ENCODE peak calls at places on chromosomes 13 and 19, in seven cellular contexts. A is thoracic aorta; Q is mesendoderm; H is fibroblast of lung; F is right cardiac atrium; Z is hepatocyte; D is effector memory CD4-positive, alpha-beta T cell. M is an unnamed sample.

GRCh38 chr19:798415-799075 is 1.3 kb downstream of the PTBP1 start:
- DNase-seq in A (no peak), Q (no peak), H (no peak), F (peak), Z (peak), D (no peak), M (no peak)

GRCh38 chr19:51015691-51016267 is 3.7 kb downstream of the KLK10 start:
- DNase-seq in A (no peak), Q (no peak), H (no peak), F (no peak), Z (no peak), D (no peak), M (no peak)

GRCh38 chr13:65347420-65348030 is 1882.6 kb downstream of the PCDH9 start:
- DNase-seq in A (no peak), Q (no peak), H (no peak), F (no peak), Z (no peak), D (no peak), M (no peak)

GRCh38 chr13:104586010-104586746 is 1520.0 kb upstream of the SLC10A2 start:
- DNase-seq in A (no peak), Q (no peak), H (peak), F (no peak), Z (peak), D (no peak), M (no peak)

GRCh38 chr13:42959615-42960014 is 32.4 kb downstream of the EPSTI1 start:
- DNase-seq in A (no peak), Q (no peak), H (no peak), F (no peak), Z (no peak), D (no peak), M (no peak)

GRCh38 chr19:35228177-35228930 is at the start of gene FAM187B:
- DNase-seq in A (no peak), Q (no peak), H (no peak), F (no peak), Z (no peak), D (no peak), M (no peak)

GRCh38 chr19:16587031-16588023 is 15.1 kb upstream of the SLC35E1 start:
- DNase-seq in A (no peak), Q (peak), H (peak), F (no peak), Z (no peak), D (peak), M (peak)

GRCh38 chr13:112918746-112919145 is 50.3 kb upstream of the MCF2L start:
- DNase-seq in A (no peak), Q (no peak), H (no peak), F (no peak), Z (no peak), D (no peak), M (no peak)

GRCh38 chr13:66234159-66234558 is 996.0 kb downstream of the PCDH9 start:
- DNase-seq in A (no peak), Q (no peak), H (no peak), F (no peak), Z (no peak), D (no peak), M (no peak)

GRCh38 chr19:46745521-46746280 is at the start of gene FKRP:
- DNase-seq in A (no peak), Q (no peak), H (no peak), F (no peak), Z (peak), D (no peak), M (no peak)

GRCh38 chr19:39385629-39386411 is 5.1 kb downstream of the PAF1 start:
- DNase-seq in A (no peak), Q (peak), H (no peak), F (no peak), Z (no peak), D (no peak), M (no peak)

GRCh38 chr19:28516415-28516872 is 696.5 kb downstream of the UQCRFS1 start:
- DNase-seq in A (no peak), Q (no peak), H (no peak), F (no peak), Z (no peak), D (no peak), M (no peak)

GRCh38 chr19:50870417-50871089 is 2.7 kb upstream of the KLK2 start:
- DNase-seq in A (no peak), Q (no peak), H (no peak), F (no peak), Z (no peak), D (no peak), M (no peak)

GRCh38 chr19:13978306-13978705 is 26.0 kb downstream of the DCAF15 start:
- DNase-seq in A (peak), Q (peak), H (no peak), F (peak), Z (peak), D (no peak), M (no peak)

DNA sequence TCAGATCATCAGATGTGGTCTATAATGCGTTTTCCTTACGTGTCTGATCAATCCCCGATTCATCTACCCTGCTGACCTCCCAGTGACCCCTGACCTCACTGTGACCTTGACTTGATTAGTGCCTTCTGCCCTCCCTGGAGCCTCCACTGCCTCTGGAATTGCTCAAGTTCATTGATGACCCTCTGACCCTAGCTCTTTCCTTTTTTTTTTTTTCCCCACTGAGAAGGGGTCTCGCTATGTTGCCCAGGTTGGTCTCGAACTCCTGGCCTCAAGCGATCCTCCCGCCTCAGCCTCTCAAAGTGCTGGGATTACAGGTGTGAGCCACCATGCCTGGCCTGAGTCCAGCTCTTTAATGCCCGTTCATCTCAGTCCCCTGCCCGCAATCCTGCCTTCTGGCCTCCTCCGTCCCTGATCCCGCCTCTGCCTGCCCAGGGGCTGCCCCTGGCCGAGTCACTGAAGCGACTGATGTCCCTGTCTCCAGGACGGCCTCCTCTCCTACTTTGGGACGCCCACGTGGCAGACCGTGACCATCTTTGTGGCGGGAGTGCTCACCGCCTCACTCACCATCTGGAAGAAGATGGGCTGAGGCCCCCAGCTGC is 4.0 kb upstream of the FTL start:
- DNase-seq in A (no peak), Q (no peak), H (no peak), F (no peak), Z (no peak), D (no peak), M (no peak)
- H3K4me3 ChIP-seq in A (no peak), Q (no peak), H (no peak), F (no peak), Z (no peak), D (no peak), M (no peak)

DNA sequence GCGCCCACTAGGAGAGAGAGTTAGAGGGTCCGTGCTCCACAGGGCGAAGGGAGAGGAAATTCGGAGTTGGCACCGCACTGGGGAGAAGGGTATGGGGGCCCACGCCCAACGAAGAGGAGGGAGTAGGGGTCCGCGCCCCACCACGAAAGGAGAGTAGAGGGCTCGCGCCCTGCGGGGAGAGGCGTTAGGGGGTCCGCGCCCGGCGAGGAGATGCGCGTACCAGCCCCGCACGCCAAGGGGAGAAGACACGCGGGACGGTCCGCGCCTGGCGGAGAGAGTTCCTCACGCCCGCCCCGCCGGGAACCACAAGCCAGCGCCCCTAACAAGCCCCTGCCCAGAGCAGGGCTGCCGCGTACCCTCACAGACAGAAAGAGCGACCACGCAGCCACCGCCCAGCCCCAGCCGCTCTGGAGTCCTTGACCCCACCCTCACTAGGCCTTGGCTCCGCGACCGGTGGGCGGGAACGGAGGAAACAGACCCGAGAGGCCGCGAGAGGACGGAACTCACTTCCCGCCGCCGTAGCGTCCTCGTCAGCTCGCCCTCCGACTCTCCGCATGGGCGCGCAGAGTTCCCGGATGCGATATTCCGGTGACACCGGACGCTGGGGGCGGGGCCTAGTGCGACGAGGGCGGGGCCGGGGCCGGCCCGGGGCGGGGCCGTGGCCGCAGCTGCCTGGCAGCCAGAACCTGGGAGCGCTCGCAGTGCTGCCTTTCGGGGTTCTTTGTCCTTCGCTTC is 20.0 kb upstream of the ZSCAN18 start:
- DNase-seq in A (no peak), Q (no peak), H (no peak), F (no peak), Z (no peak), D (no peak), M (no peak)
- H3K4me3 ChIP-seq in A (no peak), Q (no peak), H (no peak), F (no peak), Z (no peak), D (no peak), M (no peak)

GRCh38 chr13:29428310-29428991 is 167.0 kb downstream of the SLC7A1 start:
- DNase-seq in A (no peak), Q (peak), H (peak), F (peak), Z (peak), D (no peak), M (no peak)
- H3K4me3 ChIP-seq in A (peak), Q (peak), H (no peak), F (peak), Z (peak), D (no peak), M (no peak)

GRCh38 chr19:42422576-42423461 is 4.4 kb downstream of the LIPE start:
- DNase-seq in A (no peak), Q (peak), H (peak), F (no peak), Z (peak), D (peak), M (peak)

GRCh38 chr19:42424712-42425131 is 2.5 kb downstream of the LIPE start:
- DNase-seq in A (no peak), Q (peak), H (no peak), F (no peak), Z (no peak), D (no peak), M (no peak)

GRCh38 chr19:42423462-42424344 is 3.5 kb downstream of the LIPE start:
- DNase-seq in A (peak), Q (peak), H (peak), F (peak), Z (peak), D (peak), M (peak)

GRCh38 chr19:42422092-42422575 is 5.1 kb downstream of the LIPE start:
- DNase-seq in A (no peak), Q (no peak), H (no peak), F (no peak), Z (no peak), D (no peak), M (no peak)

DNA sequence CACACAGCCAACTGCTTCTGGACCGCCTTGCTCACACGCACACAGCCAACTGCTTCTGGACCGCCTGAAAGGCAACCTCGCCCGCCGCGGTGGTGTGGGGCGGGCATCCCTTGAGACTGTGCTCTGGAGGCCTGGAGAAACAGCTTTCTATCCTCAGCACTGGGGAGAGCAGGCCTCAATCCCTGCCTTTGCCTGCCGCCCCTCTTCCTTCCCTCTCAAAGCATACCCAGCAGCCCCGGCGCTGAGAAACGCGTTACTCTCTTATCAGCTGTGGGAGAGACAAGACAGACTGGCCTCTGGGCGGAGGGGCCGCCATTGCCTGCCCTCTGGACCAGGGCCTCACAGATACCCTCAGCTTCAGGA is 2.9 kb downstream of the LIPE start:
- DNase-seq in A (no peak), Q (peak), H (no peak), F (no peak), Z (no peak), D (no peak), M (no peak)
- H3K4me3 ChIP-seq in A (peak), Q (no peak), H (no peak), F (no peak), Z (no peak), D (peak), M (no peak)

GRCh38 chr19:58476498-58477015 is 405 bp downstream of the ZNF446 start:
- DNase-seq in A (peak), Q (peak), H (peak), F (peak), Z (peak), D (no peak), M (no peak)

GRCh38 chr19:58475714-58476497 is at the start of gene ZNF446:
- DNase-seq in A (peak), Q (peak), H (peak), F (peak), Z (peak), D (peak), M (peak)

GRCh38 chr19:58473775-58474174 is 2.4 kb upstream of the ZNF446 start:
- DNase-seq in A (no peak), Q (no peak), H (no peak), F (no peak), Z (no peak), D (no peak), M (no peak)

GRCh38 chr19:58474291-58474996 is 1.7 kb upstream of the ZNF446 start:
- DNase-seq in A (no peak), Q (no peak), H (peak), F (no peak), Z (no peak), D (no peak), M (no peak)

GRCh38 chr19:58474997-58475713 is 997 bp upstream of the ZNF446 start:
- DNase-seq in A (no peak), Q (no peak), H (no peak), F (no peak), Z (no peak), D (no peak), M (no peak)
- H3K4me3 ChIP-seq in A (peak), Q (peak), H (peak), F (peak), Z (peak), D (peak), M (peak)

GRCh38 chr13:50679321-50679720 is 164.2 kb downstream of the DLEU7 start:
- DNase-seq in A (no peak), Q (no peak), H (peak), F (no peak), Z (no peak), D (no peak), M (no peak)
- H3K4me3 ChIP-seq in A (no peak), Q (no peak), H (no peak), F (no peak), Z (no peak), D (no peak), M (no peak)